ENCODE peak calls at places on chromosomes 12 and 14, in seven cellular contexts. Q is AG10803, K is fibroblast of pulmonary artery, F is SJCRH30, L is ovary, T is aorta, A is adrenal gland. Z is an unnamed sample.

GRCh38 chr12:79164890-79165289 is 300.3 kb downstream of the SYT1 start:
- DNase-seq in T (no peak), K (no peak), L (no peak), A (no peak), Q (no peak), F (no peak), Z (no peak)

GRCh38 chr14:43105305-43105704 is 1401.8 kb downstream of the FSCB start:
- DNase-seq in Q (no peak), K (no peak), T (no peak), L (no peak), F (no peak), A (no peak), Z (no peak)

GRCh38 chr14:22622220-22622619 is 21.9 kb downstream of the OR6J1 start:
- DNase-seq in Q (peak; percentile 43), F (peak; percentile 28), K (peak; percentile 22), L (no peak), A (no peak), T (no peak), Z (no peak)

GRCh38 chr12:94644141-94644575 is 6.2 kb downstream of the TMCC3 start:
- DNase-seq in A (no peak), T (no peak), Q (no peak), L (no peak), F (peak; percentile 6), K (peak; percentile 50), Z (no peak)

GRCh38 chr14:77682158-77682553 is 25.7 kb downstream of the ALKBH1 start:
- DNase-seq in L (no peak), F (no peak), K (peak; percentile 33), Q (peak; percentile 18), T (no peak), A (no peak), Z (no peak)

GRCh38 chr14:72544615-72545387 is 349.1 kb downstream of the DPF3 start:
- DNase-seq in Q (peak; percentile 13), K (no peak), A (no peak), F (no peak), L (peak; percentile 56), T (no peak), Z (no peak)

GRCh38 chr12:130017571-130018449 is 114.0 kb upstream of the TMEM132D start:
- DNase-seq in A (no peak), Q (no peak), F (peak; percentile 72), T (no peak), L (no peak), K (no peak), Z (no peak)

GRCh38 chr14:22520235-22520634 is 68.8 kb downstream of the DAD1 start:
- DNase-seq in K (peak; percentile 84), T (no peak), A (no peak), L (no peak), Q (peak; percentile 64), F (no peak), Z (no peak)

GRCh38 chr14:45091696-45092095 is 7.8 kb downstream of the PRPF39 start:
- DNase-seq in K (peak; percentile 49), L (no peak), F (no peak), A (no peak), Q (peak; percentile 59), T (no peak), Z (no peak)

GRCh38 chr14:24146622-24146977 is 190 bp upstream of the PSME2 start:
- DNase-seq in T (peak; percentile 97), L (peak; percentile 93), A (peak; percentile 93), Q (peak; percentile 94), K (peak; percentile 98), F (peak; percentile 99), Z (peak; percentile 87)

GRCh38 chr14:24145700-24146621 is at the start of gene PSME2:
- DNase-seq in Q (peak; percentile 53), K (no peak), A (no peak), T (no peak), L (no peak), F (no peak), Z (no peak)

GRCh38 chr14:24143511-24143910 is 2.1 kb upstream of the EMC9 start:
- DNase-seq in A (no peak), Q (peak; percentile 36), T (peak; percentile 51), F (no peak), K (no peak), L (no peak), Z (no peak)

GRCh38 chr14:24144451-24144850 is 2.0 kb downstream of the PSME2 start:
- DNase-seq in T (no peak), K (no peak), L (no peak), F (no peak), Q (no peak), A (no peak), Z (no peak)

GRCh38 chr14:24145219-24145618 is 1.2 kb downstream of the PSME2 start:
- DNase-seq in A (no peak), Q (no peak), L (no peak), K (no peak), F (no peak), T (no peak), Z (no peak)
- H3K4me3 ChIP-seq in A (no peak overlapping the region), Q (peak overlapping the region; percentile 97), L (no peak overlapping the region), K (peak overlapping the region; percentile 7), F (no peak overlapping the region), T (no peak overlapping the region), Z (peak overlapping the region; percentile 97)

DNA sequence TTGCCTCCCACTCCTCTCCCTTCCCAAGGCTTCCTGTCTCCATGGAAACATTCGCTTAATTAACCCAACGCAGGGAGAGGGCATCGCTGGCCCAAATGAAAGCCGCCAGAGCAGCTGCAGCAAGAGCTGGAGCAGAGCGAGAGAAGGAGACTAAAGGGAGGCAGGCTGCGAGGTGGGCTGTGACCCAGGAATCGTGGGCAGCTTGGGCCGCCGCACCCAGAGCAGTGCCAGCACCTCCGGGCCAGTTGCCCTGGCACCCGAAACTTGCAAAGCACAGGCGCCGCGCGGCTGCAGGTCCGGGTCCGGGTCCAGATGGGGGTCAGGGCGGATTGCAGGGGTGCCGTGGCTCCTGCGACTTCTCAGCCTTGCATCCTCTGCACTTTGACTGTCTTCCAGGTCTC is 43.4 kb upstream of the PTPRQ start:
- DNase-seq in K (peak; percentile 11), Q (peak; percentile 12), F (no peak), A (no peak), L (no peak), T (peak; percentile 78), Z (no peak)
- H3K4me3 ChIP-seq in K (peak overlapping the region; percentile 55), Q (peak overlapping the region; percentile 60), F (no peak overlapping the region), A (no peak overlapping the region), L (peak overlapping the region; percentile 9), T (peak overlapping the region; percentile 23), Z (no peak overlapping the region)

GRCh38 chr12:16606201-16606849 is 363 bp upstream of the LMO3 start:
- DNase-seq in F (peak; percentile 76), Q (peak; percentile 8), A (peak; percentile 20), K (peak; percentile 65), L (no peak), T (peak; percentile 77), Z (no peak)

GRCh38 chr12:16604853-16605252 is 1.1 kb downstream of the LMO3 start:
- DNase-seq in K (no peak), A (no peak), Q (no peak), F (no peak), T (peak; percentile 68), L (no peak), Z (no peak)

GRCh38 chr12:16606936-16607335 is 974 bp upstream of the LMO3 start:
- DNase-seq in L (no peak), T (no peak), K (no peak), A (no peak), F (peak; percentile 58), Q (no peak), Z (no peak)

GRCh38 chr12:16605666-16606116 is 271 bp downstream of the LMO3 start:
- DNase-seq in Q (peak; percentile 11), T (peak; percentile 72), F (peak; percentile 56), K (peak; percentile 44), L (no peak), A (no peak), Z (no peak)

DNA sequence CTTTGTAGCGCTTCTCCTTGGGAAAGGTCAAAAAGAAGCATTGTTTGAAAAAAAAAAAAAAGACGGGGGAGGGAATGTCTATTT is at the start of gene LMO3:
- DNase-seq in F (no peak), A (no peak), L (no peak), Q (no peak), T (no peak), K (no peak), Z (no peak)
- H3K4me3 ChIP-seq in F (peak within 1 kb of the TSS; percentile 65), A (no peak within 1 kb of the TSS), L (peak within 1 kb of the TSS; percentile 40), Q (peak within 1 kb of the TSS; percentile 63), T (peak within 1 kb of the TSS; percentile 90), K (peak within 1 kb of the TSS; percentile 79), Z (no peak within 1 kb of the TSS)

DNA sequence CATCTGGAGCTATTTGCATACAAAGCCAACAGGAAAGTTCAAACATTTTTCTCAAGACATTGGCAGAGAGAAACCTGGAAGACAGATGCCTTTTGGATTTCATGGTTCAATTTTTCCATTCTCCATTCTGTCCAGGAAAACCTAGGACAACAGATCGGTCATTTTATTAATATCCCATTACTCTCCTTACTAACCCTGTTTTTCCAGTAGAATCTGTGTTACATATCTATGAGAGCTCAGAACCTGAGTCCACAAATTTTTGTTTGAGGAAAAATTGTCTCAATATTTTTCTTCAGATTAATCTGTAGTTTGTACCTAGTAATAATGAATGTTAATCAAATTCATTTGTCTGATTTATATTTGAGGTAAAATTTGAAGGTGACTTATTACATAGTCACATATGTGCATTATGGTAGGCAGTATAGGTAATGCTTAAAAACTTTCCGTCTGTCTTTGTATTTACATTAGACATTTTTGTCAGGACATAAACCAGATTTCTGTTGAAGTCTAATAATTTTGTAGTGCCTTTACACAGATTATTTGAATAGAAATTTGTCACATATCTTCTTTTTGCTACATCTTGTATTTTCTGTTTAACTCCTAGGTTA is 75.3 kb downstream of the CCDC91 start:
- DNase-seq in L (no peak), T (no peak), K (no peak), A (no peak), Q (peak; percentile 31), F (no peak), Z (no peak)
- H3K4me3 ChIP-seq in L (no peak overlapping the region), T (no peak overlapping the region), K (no peak overlapping the region), A (no peak overlapping the region), Q (no peak overlapping the region), F (no peak overlapping the region), Z (no peak overlapping the region)

GRCh38 chr12:57782608-57783465 is at the start of gene TSFM:
- DNase-seq in K (peak; percentile 96), T (peak; percentile 100), L (peak; percentile 99), F (peak; percentile 100), A (peak; percentile 97), Q (peak; percentile 93), Z (peak; percentile 95)

GRCh38 chr12:57781801-57782200 is 786 bp upstream of the TSFM start:
- DNase-seq in T (no peak), F (no peak), K (no peak), L (no peak), A (no peak), Q (no peak), Z (no peak)

GRCh38 chr12:57782243-57782607 is 362 bp upstream of the TSFM start:
- DNase-seq in F (no peak), L (no peak), Q (no peak), K (no peak), A (no peak), T (no peak), Z (no peak)

GRCh38 chr12:57783466-57783801 is 847 bp downstream of the TSFM start:
- DNase-seq in K (no peak), T (no peak), A (no peak), Q (no peak), F (no peak), L (no peak), Z (no peak)

GRCh38 chr12:57783861-57784260 is 1.3 kb downstream of the TSFM start:
- DNase-seq in L (no peak), F (no peak), T (no peak), Q (no peak), A (no peak), K (no peak), Z (no peak)
- H3K4me3 ChIP-seq in L (peak overlapping the region; percentile 93), F (peak overlapping the region; percentile 0), T (no peak overlapping the region), Q (no peak overlapping the region), A (no peak overlapping the region), K (no peak overlapping the region), Z (peak overlapping the region; percentile 100)

Z was measured in Jurkat, Clone E6-1.